ENCODE peak calls at places on chromosomes 1 and 21, in four cellular contexts. One of them, this sample, is unnamed.
A peak's percentile ranks its signal among the peaks of the same experiment; 100 is the strongest.

GRCh38 chr1:77540501-77541161 is 141.8 kb downstream of the ZZZ3 start:
- DNase-seq in WTC11: no peak
- DNase-seq in lung: no peak
- DNase-seq in HFFc6: peak; percentile 83
- DNase-seq in this sample: no peak

GRCh38 chr1:37474697-37475379 is 458 bp downstream of the ZC3H12A start:
- DNase-seq in WTC11: no peak
- DNase-seq in lung: no peak
- DNase-seq in HFFc6: peak; percentile 51
- DNase-seq in this sample: no peak

GRCh38 chr1:116972676-116973035 is 28.9 kb upstream of the CD101 start:
- DNase-seq in WTC11: no peak
- DNase-seq in lung: no peak
- DNase-seq in HFFc6: no peak
- DNase-seq in this sample: no peak

GRCh38 chr1:111958075-111958474 is 31.4 kb downstream of the KCND3 start:
- DNase-seq in WTC11: no peak
- DNase-seq in lung: no peak
- DNase-seq in HFFc6: no peak
- DNase-seq in this sample: no peak

GRCh38 chr1:21584096-21584495 is 74.9 kb downstream of the ALPL start:
- DNase-seq in WTC11: no peak
- DNase-seq in lung: no peak
- DNase-seq in HFFc6: no peak
- DNase-seq in this sample: no peak

GRCh38 chr21:23131177-23131576 is 2133.0 kb downstream of the NCAM2 start:
- DNase-seq in WTC11: peak; percentile 14
- DNase-seq in lung: no peak
- DNase-seq in HFFc6: no peak
- DNase-seq in this sample: no peak

GRCh38 chr1:47791879-47792608 is 205.1 kb downstream of the TRABD2B start:
- DNase-seq in WTC11: no peak
- DNase-seq in lung: no peak
- DNase-seq in HFFc6: no peak
- DNase-seq in this sample: no peak

GRCh38 chr21:39121600-39122355 is 61.5 kb downstream of the PSMG1 start:
- DNase-seq in WTC11: no peak
- DNase-seq in lung: no peak
- DNase-seq in HFFc6: no peak
- DNase-seq in this sample: no peak

GRCh38 chr1:70993841-70994240 is 53.8 kb downstream of the PTGER3 start:
- DNase-seq in WTC11: no peak
- DNase-seq in lung: no peak
- DNase-seq in HFFc6: no peak
- DNase-seq in this sample: no peak

GRCh38 chr1:40507973-40508372 is 594 bp upstream of the EXO5 start:
- DNase-seq in WTC11: no peak
- DNase-seq in lung: no peak
- DNase-seq in HFFc6: no peak
- DNase-seq in this sample: no peak

GRCh38 chr1:40508375-40509341 is at the start of gene EXO5:
- DNase-seq in WTC11: peak; percentile 55
- DNase-seq in lung: peak; percentile 86
- DNase-seq in HFFc6: peak; percentile 69
- DNase-seq in this sample: peak; percentile 93
- TF ChIP-seq CTCF in WTC11: no peak
- TF ChIP-seq CTCF in lung: no peak
- TF ChIP-seq CTCF in HFFc6: no peak
- TF ChIP-seq CTCF in this sample: no peak

DNA sequence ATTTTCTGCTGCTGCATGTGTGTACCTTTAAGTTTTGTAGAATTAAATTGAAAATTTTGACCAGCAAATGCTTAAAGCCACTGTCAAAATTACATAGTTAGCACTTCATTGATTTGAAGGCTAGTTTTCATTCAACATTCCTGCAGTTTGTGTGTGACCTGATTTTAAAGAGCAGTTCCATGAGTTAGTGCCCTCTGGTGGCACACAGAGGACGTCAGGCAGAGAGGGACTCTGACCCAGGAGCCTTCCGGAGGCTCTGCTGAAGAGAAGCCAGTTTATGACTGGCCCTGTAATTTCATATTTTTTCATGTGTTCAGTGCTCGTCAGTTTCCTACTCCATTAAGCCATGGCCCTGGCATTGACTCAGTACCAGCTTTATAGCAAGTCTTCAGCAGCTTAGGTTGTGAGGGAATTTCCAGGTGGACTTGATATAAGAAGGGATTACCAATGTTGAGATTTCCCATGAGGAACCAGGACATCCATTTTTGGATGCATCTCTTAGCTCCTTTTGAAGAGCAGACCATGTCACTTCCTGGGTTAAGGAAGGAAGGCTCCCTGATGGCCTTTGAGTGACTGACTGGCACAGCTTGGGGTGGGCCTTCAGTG is 104.7 kb downstream of the CAMTA1 start:
- DNase-seq in WTC11: peak; percentile 61
- DNase-seq in lung: peak; percentile 56
- DNase-seq in HFFc6: peak; percentile 62
- DNase-seq in this sample: no peak
- TF ChIP-seq CTCF in WTC11: peak; percentile 31
- TF ChIP-seq CTCF in lung: peak; percentile 71
- TF ChIP-seq CTCF in HFFc6: peak; percentile 93
- TF ChIP-seq CTCF in this sample: peak; percentile 93

GRCh38 chr1:31784356-31785019 is 20.3 kb upstream of the ADGRB2 start:
- DNase-seq in WTC11: peak; percentile 5
- DNase-seq in lung: no peak
- DNase-seq in HFFc6: no peak
- DNase-seq in this sample: no peak

GRCh38 chr1:31783846-31784245 is 19.7 kb upstream of the ADGRB2 start:
- DNase-seq in WTC11: no peak
- DNase-seq in lung: no peak
- DNase-seq in HFFc6: no peak
- DNase-seq in this sample: no peak

GRCh38 chr1:31782066-31782762 is 18.1 kb upstream of the ADGRB2 start:
- DNase-seq in WTC11: no peak
- DNase-seq in lung: no peak
- DNase-seq in HFFc6: no peak
- DNase-seq in this sample: no peak

GRCh38 chr1:31781138-31782065 is 17.3 kb upstream of the ADGRB2 start:
- DNase-seq in WTC11: no peak
- DNase-seq in lung: no peak
- DNase-seq in HFFc6: no peak
- DNase-seq in this sample: no peak

GRCh38 chr1:31782766-31783410 is 18.7 kb upstream of the ADGRB2 start:
- DNase-seq in WTC11: no peak
- DNase-seq in lung: no peak
- DNase-seq in HFFc6: no peak
- DNase-seq in this sample: no peak
- TF ChIP-seq CTCF in WTC11: no peak
- TF ChIP-seq CTCF in lung: no peak
- TF ChIP-seq CTCF in HFFc6: no peak
- TF ChIP-seq CTCF in this sample: no peak

DNA sequence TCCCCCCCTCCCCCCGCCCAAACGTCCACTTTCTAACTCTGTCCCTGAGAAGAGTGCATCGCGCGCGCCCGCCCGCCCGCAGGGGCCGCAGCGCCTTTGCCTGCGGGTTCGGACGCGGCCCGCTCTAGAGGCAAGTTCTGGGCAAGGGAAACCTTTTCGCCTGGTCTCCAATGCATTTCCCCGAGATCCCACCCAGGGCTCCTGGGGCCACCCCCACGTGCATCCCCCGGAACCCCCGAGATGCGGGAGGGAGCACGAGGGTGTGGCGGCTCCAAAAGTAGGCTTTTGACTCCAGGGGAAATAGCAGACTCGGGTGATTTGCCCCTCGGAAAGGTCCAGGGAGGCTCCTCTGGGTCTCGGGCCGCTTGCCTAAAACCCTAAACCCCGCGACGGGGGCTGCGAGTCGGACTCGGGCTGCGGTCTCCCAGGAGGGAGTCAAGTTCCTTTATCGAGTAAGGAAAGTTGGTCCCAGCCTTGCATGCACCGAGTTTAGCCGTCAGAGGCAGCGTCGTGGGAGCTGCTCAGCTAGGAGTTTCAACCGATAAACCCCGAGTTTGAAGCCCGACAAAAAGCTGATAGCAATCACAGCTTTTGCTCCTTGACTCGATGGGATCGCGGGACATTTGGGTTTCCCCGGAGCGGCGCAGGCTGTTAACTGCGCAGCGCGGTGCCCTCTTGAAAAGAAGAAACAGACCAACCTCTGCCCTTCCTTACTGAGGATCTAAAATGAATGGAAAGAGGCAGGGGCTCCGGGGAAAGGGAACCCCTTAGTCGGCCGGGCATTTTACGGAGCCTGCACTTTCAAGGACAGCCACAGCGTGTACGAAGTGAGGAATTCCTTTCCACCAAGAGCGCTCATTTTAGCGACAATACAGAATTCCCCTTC is 158.1 kb downstream of the RUNX1 start:
- DNase-seq in WTC11: peak; percentile 42
- DNase-seq in lung: no peak
- DNase-seq in HFFc6: no peak
- DNase-seq in this sample: no peak
- TF ChIP-seq CTCF in WTC11: no peak
- TF ChIP-seq CTCF in lung: no peak
- TF ChIP-seq CTCF in HFFc6: no peak
- TF ChIP-seq CTCF in this sample: no peak

DNA sequence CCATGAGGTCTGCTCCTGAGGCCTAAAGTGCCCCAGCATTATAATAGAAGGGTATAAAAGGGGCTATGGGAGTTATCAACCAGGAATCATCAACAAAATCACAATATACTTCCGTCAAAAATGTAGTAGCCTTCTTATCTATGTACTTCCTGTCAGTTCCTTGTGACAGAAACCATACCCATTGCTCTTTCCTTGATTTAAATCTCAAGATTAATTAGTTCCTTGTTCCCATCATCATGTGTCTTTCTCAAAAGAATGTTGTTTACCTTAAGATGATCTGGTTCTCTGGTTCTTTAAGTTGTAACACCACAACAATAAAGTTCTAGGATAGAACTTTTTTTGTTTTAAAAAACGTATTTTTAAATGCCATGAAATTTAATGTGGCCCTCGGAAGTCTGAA is 833.3 kb downstream of the LTN1 start:
- DNase-seq in WTC11: no peak
- DNase-seq in lung: no peak
- DNase-seq in HFFc6: no peak
- DNase-seq in this sample: no peak
- TF ChIP-seq CTCF in WTC11: no peak
- TF ChIP-seq CTCF in lung: no peak
- TF ChIP-seq CTCF in HFFc6: no peak
- TF ChIP-seq CTCF in this sample: no peak

DNA sequence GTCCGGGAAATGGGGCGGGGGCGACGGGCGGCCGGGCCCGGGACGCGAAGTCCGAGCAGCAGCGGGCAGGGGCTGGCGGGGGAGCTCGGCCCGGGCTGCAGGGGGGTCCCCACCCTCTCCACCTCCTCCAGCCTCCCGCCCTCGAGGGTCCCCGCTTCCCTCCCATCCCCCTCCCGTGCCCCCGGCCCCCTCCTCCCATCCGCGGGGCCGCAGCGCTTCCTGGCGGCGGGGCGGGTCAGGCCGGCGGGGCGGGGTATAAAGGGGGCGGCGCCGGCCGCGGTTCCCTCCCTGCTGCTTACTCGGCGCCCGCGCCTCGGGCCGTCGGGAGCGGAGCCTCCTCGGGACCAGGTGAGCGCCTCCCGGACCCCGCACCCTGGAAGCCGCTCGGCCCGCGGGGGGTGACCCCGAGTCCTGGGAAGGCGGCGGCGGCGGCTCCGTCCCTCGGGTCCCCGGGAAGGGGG is at the start of gene COL6A2:
- DNase-seq in WTC11: peak; percentile 77
- DNase-seq in lung: peak; percentile 30
- DNase-seq in HFFc6: no peak
- DNase-seq in this sample: peak; percentile 90
- TF ChIP-seq CTCF in WTC11: no peak
- TF ChIP-seq CTCF in lung: no peak
- TF ChIP-seq CTCF in HFFc6: peak; percentile 71
- TF ChIP-seq CTCF in this sample: peak; percentile 75

GRCh38 chr1:54127594-54127993 is 25.2 kb downstream of the CDCP2 start:
- DNase-seq in WTC11: no peak
- DNase-seq in lung: no peak
- DNase-seq in HFFc6: no peak
- DNase-seq in this sample: no peak

GRCh38 chr1:54124472-54124871 is 28.3 kb downstream of the CDCP2 start:
- DNase-seq in WTC11: peak; percentile 50
- DNase-seq in lung: no peak
- DNase-seq in HFFc6: no peak
- DNase-seq in this sample: no peak

GRCh38 chr1:54126271-54126815 is 26.5 kb downstream of the CDCP2 start:
- DNase-seq in WTC11: no peak
- DNase-seq in lung: no peak
- DNase-seq in HFFc6: no peak
- DNase-seq in this sample: no peak

GRCh38 chr1:54124906-54125305 is 27.9 kb downstream of the CDCP2 start:
- DNase-seq in WTC11: no peak
- DNase-seq in lung: no peak
- DNase-seq in HFFc6: no peak
- DNase-seq in this sample: no peak

DNA sequence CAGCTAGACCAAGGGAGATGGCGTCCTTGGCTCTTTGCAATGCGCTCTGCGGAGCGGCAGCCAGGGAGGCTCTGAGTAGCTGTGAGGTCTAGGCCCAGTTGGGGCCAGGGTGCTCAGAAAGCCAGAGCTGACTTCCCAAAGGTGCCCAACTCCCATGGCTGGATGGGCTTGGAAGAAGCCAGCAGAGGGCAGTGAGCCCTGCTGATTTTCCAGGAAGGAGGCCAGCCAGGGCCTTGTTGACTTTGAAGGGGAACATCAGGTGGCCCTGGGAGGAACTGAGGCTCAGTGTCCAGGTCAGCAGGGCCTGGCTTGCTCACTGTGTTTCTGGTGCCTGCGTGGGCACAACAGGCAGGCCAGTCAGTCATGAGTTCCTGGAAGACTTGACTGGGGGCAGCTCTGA is 27.1 kb downstream of the CDCP2 start:
- DNase-seq in WTC11: peak; percentile 34
- DNase-seq in lung: no peak
- DNase-seq in HFFc6: no peak
- DNase-seq in this sample: no peak
- TF ChIP-seq CTCF in WTC11: no peak
- TF ChIP-seq CTCF in lung: no peak
- TF ChIP-seq CTCF in HFFc6: peak; percentile 67
- TF ChIP-seq CTCF in this sample: peak; percentile 57

DNA sequence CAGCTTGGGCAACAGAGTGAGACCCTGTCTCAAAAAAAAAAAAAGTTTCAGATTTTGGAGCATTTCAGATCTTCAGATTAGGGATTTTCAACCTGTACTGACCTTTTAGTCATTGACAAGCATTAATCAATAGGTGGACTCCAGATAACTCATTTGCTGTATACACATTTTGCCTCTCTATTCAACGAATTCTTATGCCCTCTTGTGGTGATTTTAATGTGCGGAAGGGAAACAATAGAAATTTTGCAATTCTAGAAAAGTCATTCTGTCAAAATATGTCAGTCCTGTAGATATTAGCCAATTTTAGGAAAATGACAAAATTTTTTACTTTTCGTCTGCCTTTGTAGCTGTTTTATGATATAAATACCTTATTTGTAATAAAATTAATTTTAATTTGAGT is 11.6 kb upstream of the OR2G2 start:
- DNase-seq in WTC11: no peak
- DNase-seq in lung: no peak
- DNase-seq in HFFc6: no peak
- DNase-seq in this sample: no peak
- TF ChIP-seq CTCF in WTC11: peak; percentile 19
- TF ChIP-seq CTCF in lung: no peak
- TF ChIP-seq CTCF in HFFc6: peak; percentile 72
- TF ChIP-seq CTCF in this sample: peak; percentile 60

GRCh38 chr1:40855513-40855912 is 6.7 kb downstream of the CITED4 start:
- DNase-seq in WTC11: peak; percentile 66
- DNase-seq in lung: no peak
- DNase-seq in HFFc6: no peak
- DNase-seq in this sample: no peak
- TF ChIP-seq CTCF in WTC11: peak; percentile 50
- TF ChIP-seq CTCF in lung: no peak
- TF ChIP-seq CTCF in HFFc6: peak; percentile 47
- TF ChIP-seq CTCF in this sample: peak; percentile 43